ENCODE peak calls at places on chromosome 6, in six cellular contexts. O is cardiac fibroblast; R is ecto neural progenitor cell; Z is omental fat pad; M is activated CD4-positive, alpha-beta T cell treated with anti-CD3 and anti-CD28 coated beads, Interleukin-2, amount 50 U/mL, for 24 hours; S is left colon. J is an unnamed sample.

GRCh38 chr6:108651781-108652227 is 91.1 kb downstream of the FOXO3 start:
- DNase-seq in O (peak; percentile 87), R (no peak), Z (no peak), M (no peak), S (no peak), J (no peak)

GRCh38 chr6:43207286-43207685 is 22.0 kb downstream of the DNPH1 start:
- DNase-seq in O (no peak), R (no peak), Z (no peak), M (no peak), S (no peak), J (no peak)

GRCh38 chr6:26240157-26240980 is 124.6 kb upstream of the BTN3A2 start:
- DNase-seq in O (peak; percentile 92), R (no peak), Z (no peak), M (peak; percentile 39), S (peak; percentile 53), J (no peak)

GRCh38 chr6:119742188-119742803 is 392.7 kb upstream of the MAN1A1 start:
- DNase-seq in O (peak; percentile 61), R (peak; percentile 83), Z (peak; percentile 41), M (peak; percentile 26), S (peak; percentile 80), J (peak; percentile 7)

GRCh38 chr6:435442-436307 is 44.1 kb downstream of the IRF4 start:
- DNase-seq in O (no peak), R (no peak), Z (no peak), M (no peak), S (no peak), J (no peak)

GRCh38 chr6:168645326-168645725 is 204.3 kb downstream of the SMOC2 start:
- DNase-seq in O (no peak), R (no peak), Z (no peak), M (no peak), S (no peak), J (no peak)

GRCh38 chr6:11492444-11493300 is 44.9 kb upstream of the TMEM170B start:
- DNase-seq in O (no peak), R (no peak), Z (no peak), M (no peak), S (no peak), J (no peak)

GRCh38 chr6:69487688-69488087 is 309.1 kb downstream of the LMBRD1 start:
- DNase-seq in O (peak; percentile 7), R (no peak), Z (no peak), M (no peak), S (no peak), J (no peak)

GRCh38 chr6:41696788-41697187 is 38.6 kb downstream of the TFEB start:
- DNase-seq in O (no peak), R (no peak), Z (no peak), M (no peak), S (no peak), J (no peak)

GRCh38 chr6:147281895-147282565 is 77.8 kb downstream of the STXBP5 start:
- DNase-seq in O (no peak), R (no peak), Z (no peak), M (no peak), S (no peak), J (no peak)

GRCh38 chr6:3281669-3282460 is 23.1 kb downstream of the PSMG4 start:
- DNase-seq in O (peak; percentile 97), R (no peak), Z (no peak), M (no peak), S (no peak), J (peak; percentile 89)

GRCh38 chr6:137883400-137883888 is 16.4 kb downstream of the TNFAIP3 start:
- DNase-seq in O (peak; percentile 84), R (no peak), Z (no peak), M (no peak), S (no peak), J (no peak)

GRCh38 chr6:13427838-13428527 is 59.4 kb downstream of the GFOD1 start:
- DNase-seq in O (no peak), R (no peak), Z (no peak), M (peak; percentile 45), S (peak; percentile 54), J (no peak)

GRCh38 chr6:14072084-14072483 is 45.5 kb upstream of the CD83 start:
- DNase-seq in O (no peak), R (no peak), Z (no peak), M (no peak), S (no peak), J (no peak)

GRCh38 chr6:125986956-125987617 is 747 bp downstream of the TRMT11 start:
- DNase-seq in O (peak; percentile 37), R (no peak), Z (no peak), M (no peak), S (no peak), J (no peak)

GRCh38 chr6:143539106-143539505 is 27.6 kb upstream of the FUCA2 start:
- DNase-seq in O (no peak), R (no peak), Z (no peak), M (no peak), S (no peak), J (no peak)

GRCh38 chr6:1231941-1232340 is 80.0 kb upstream of the FOXQ1 start:
- DNase-seq in O (no peak), R (no peak), Z (no peak), M (no peak), S (no peak), J (no peak)

GRCh38 chr6:28142446-28142845 is 763 bp downstream of the ZKSCAN8 start:
- DNase-seq in O (peak; percentile 46), R (no peak), Z (no peak), M (no peak), S (no peak), J (no peak)

GRCh38 chr6:25476126-25476525 is 175.9 kb upstream of the SCGN start:
- DNase-seq in O (peak; percentile 79), R (no peak), Z (no peak), M (no peak), S (no peak), J (no peak)

GRCh38 chr6:157908369-157909281 is 73.0 kb upstream of the SYNJ2 start:
- DNase-seq in O (no peak), R (no peak), Z (no peak), M (no peak), S (no peak), J (no peak)

GRCh38 chr6:39684790-39685485 is 40.3 kb downstream of the KIF6 start:
- DNase-seq in O (peak; percentile 22), R (no peak), Z (no peak), M (no peak), S (no peak), J (no peak)

GRCh38 chr6:165573671-165574070 is 89.4 kb downstream of the PDE10A start:
- DNase-seq in O (peak; percentile 94), R (no peak), Z (no peak), M (no peak), S (no peak), J (peak; percentile 92)

GRCh38 chr6:56863366-56863765 is 91.5 kb upstream of the BEND6 start:
- DNase-seq in O (peak; percentile 94), R (no peak), Z (no peak), M (no peak), S (no peak), J (no peak)

GRCh38 chr6:49958180-49958579 is 5.8 kb downstream of the DEFB114 start:
- DNase-seq in O (no peak), R (no peak), Z (no peak), M (no peak), S (no peak), J (no peak)

GRCh38 chr6:88119769-88120168 is 46.4 kb downstream of the CNR1 start:
- DNase-seq in O (peak; percentile 44), R (no peak), Z (no peak), M (no peak), S (no peak), J (no peak)

GRCh38 chr6:170134077-170135040 is 156.5 kb downstream of the DLL1 start:
- DNase-seq in O (no peak), R (peak; percentile 44), Z (no peak), M (no peak), S (no peak), J (no peak)

GRCh38 chr6:7505196-7505699 is 36.2 kb upstream of the DSP start:
- DNase-seq in O (peak; percentile 75), R (no peak), Z (peak; percentile 32), M (no peak), S (peak; percentile 61), J (no peak)

GRCh38 chr6:41239467-41240159 is 11.5 kb downstream of the TREML4 start:
- DNase-seq in O (no peak), R (peak; percentile 75), Z (no peak), M (no peak), S (no peak), J (no peak)

GRCh38 chr6:127146935-127147334 is 28.5 kb downstream of the RSPO3 start:
- DNase-seq in O (peak; percentile 90), R (no peak), Z (no peak), M (no peak), S (no peak), J (peak; percentile 37)

GRCh38 chr6:3151705-3152104 is 5.6 kb downstream of the TUBB2A start:
- DNase-seq in O (no peak), R (no peak), Z (no peak), M (no peak), S (no peak), J (no peak)

GRCh38 chr6:74573613-74574012 is 632.2 kb downstream of the COL12A1 start:
- DNase-seq in O (no peak), R (no peak), Z (no peak), M (no peak), S (no peak), J (no peak)

GRCh38 chr6:81613606-81614005 is 138.9 kb downstream of the TENT5A start:
- DNase-seq in O (peak; percentile 86), R (no peak), Z (no peak), M (no peak), S (no peak), J (no peak)

GRCh38 chr6:88730602-88731001 is 232.8 kb downstream of the RNGTT start:
- DNase-seq in O (peak; percentile 90), R (no peak), Z (no peak), M (no peak), S (no peak), J (no peak)

GRCh38 chr6:155765275-155766194 is 309.9 kb upstream of the NOX3 start:
- DNase-seq in O (peak; percentile 71), R (no peak), Z (no peak), M (no peak), S (no peak), J (no peak)

GRCh38 chr6:766625-767024 is 73.7 kb upstream of the EXOC2 start:
- DNase-seq in O (no peak), R (no peak), Z (no peak), M (no peak), S (no peak), J (no peak)

GRCh38 chr6:132763269-132763668 is 5.6 kb upstream of the VNN2 start:
- DNase-seq in O (no peak), R (no peak), Z (no peak), M (no peak), S (peak; percentile 11), J (no peak)